ENCODE peak calls at places on chromosomes 7 and 10, in eight cellular contexts. One of them, this sample, is unnamed.

GRCh38 chr7:132430863-132431822 is 145.1 kb downstream of the PLXNA4 start:
- DNase-seq in neural crest cell: no peak
- DNase-seq in amniotic stem cell: no peak
- DNase-seq in GM20000: no peak
- DNase-seq in activated T-cell treated with anti-CD3 and anti-CD28 coated beads for 24 hours: peak
- DNase-seq in activated T-helper 9 cell treated with anti-CD3 and anti-CD28 coated beads, Interleukin-2, amount 50 U/mL, for 16 hours: no peak
- DNase-seq in AG10803: peak
- DNase-seq in stimulated activated CD4-positive, alpha-beta T cell treated with anti-CD3 and anti-CD28 coated beads, Interleukin-2, amount 100 ng/mL, for 48 hours: no peak
- DNase-seq in this sample: no peak

GRCh38 chr7:2598175-2598823 is 33.5 kb upstream of the TTYH3 start:
- DNase-seq in AG10803: no peak
- DNase-seq in activated T-helper 9 cell treated with anti-CD3 and anti-CD28 coated beads, Interleukin-2, amount 50 U/mL, for 16 hours: no peak
- DNase-seq in stimulated activated CD4-positive, alpha-beta T cell treated with anti-CD3 and anti-CD28 coated beads, Interleukin-2, amount 100 ng/mL, for 48 hours: no peak
- DNase-seq in neural crest cell: no peak
- DNase-seq in activated T-cell treated with anti-CD3 and anti-CD28 coated beads for 24 hours: no peak
- DNase-seq in GM20000: no peak
- DNase-seq in amniotic stem cell: no peak
- DNase-seq in this sample: no peak

GRCh38 chr7:2003931-2004812 is 228.6 kb downstream of the MAD1L1 start:
- DNase-seq in activated T-helper 9 cell treated with anti-CD3 and anti-CD28 coated beads, Interleukin-2, amount 50 U/mL, for 16 hours: no peak
- DNase-seq in activated T-cell treated with anti-CD3 and anti-CD28 coated beads for 24 hours: no peak
- DNase-seq in GM20000: no peak
- DNase-seq in AG10803: no peak
- DNase-seq in neural crest cell: no peak
- DNase-seq in amniotic stem cell: no peak
- DNase-seq in stimulated activated CD4-positive, alpha-beta T cell treated with anti-CD3 and anti-CD28 coated beads, Interleukin-2, amount 100 ng/mL, for 48 hours: no peak
- DNase-seq in this sample: no peak

GRCh38 chr10:114879093-114879492 is 57.5 kb downstream of the FHIP2A start:
- DNase-seq in activated T-helper 9 cell treated with anti-CD3 and anti-CD28 coated beads, Interleukin-2, amount 50 U/mL, for 16 hours: no peak
- DNase-seq in activated T-cell treated with anti-CD3 and anti-CD28 coated beads for 24 hours: no peak
- DNase-seq in stimulated activated CD4-positive, alpha-beta T cell treated with anti-CD3 and anti-CD28 coated beads, Interleukin-2, amount 100 ng/mL, for 48 hours: no peak
- DNase-seq in AG10803: peak
- DNase-seq in GM20000: no peak
- DNase-seq in neural crest cell: no peak
- DNase-seq in amniotic stem cell: no peak
- DNase-seq in this sample: no peak

GRCh38 chr7:30920021-30920583 is 8.4 kb downstream of the AQP1 start:
- DNase-seq in GM20000: no peak
- DNase-seq in activated T-cell treated with anti-CD3 and anti-CD28 coated beads for 24 hours: no peak
- DNase-seq in AG10803: peak
- DNase-seq in stimulated activated CD4-positive, alpha-beta T cell treated with anti-CD3 and anti-CD28 coated beads, Interleukin-2, amount 100 ng/mL, for 48 hours: no peak
- DNase-seq in activated T-helper 9 cell treated with anti-CD3 and anti-CD28 coated beads, Interleukin-2, amount 50 U/mL, for 16 hours: no peak
- DNase-seq in amniotic stem cell: no peak
- DNase-seq in neural crest cell: no peak
- DNase-seq in this sample: no peak

GRCh38 chr10:73910401-73910763 is 550 bp upstream of the PLAU start:
- DNase-seq in activated T-helper 9 cell treated with anti-CD3 and anti-CD28 coated beads, Interleukin-2, amount 50 U/mL, for 16 hours: no peak
- DNase-seq in neural crest cell: no peak
- DNase-seq in stimulated activated CD4-positive, alpha-beta T cell treated with anti-CD3 and anti-CD28 coated beads, Interleukin-2, amount 100 ng/mL, for 48 hours: no peak
- DNase-seq in AG10803: no peak
- DNase-seq in activated T-cell treated with anti-CD3 and anti-CD28 coated beads for 24 hours: no peak
- DNase-seq in amniotic stem cell: no peak
- DNase-seq in GM20000: peak
- DNase-seq in this sample: no peak

GRCh38 chr10:112554263-112554662 is 107.2 kb downstream of the VTI1A start:
- DNase-seq in neural crest cell: no peak
- DNase-seq in AG10803: no peak
- DNase-seq in activated T-helper 9 cell treated with anti-CD3 and anti-CD28 coated beads, Interleukin-2, amount 50 U/mL, for 16 hours: no peak
- DNase-seq in amniotic stem cell: no peak
- DNase-seq in GM20000: no peak
- DNase-seq in activated T-cell treated with anti-CD3 and anti-CD28 coated beads for 24 hours: no peak
- DNase-seq in stimulated activated CD4-positive, alpha-beta T cell treated with anti-CD3 and anti-CD28 coated beads, Interleukin-2, amount 100 ng/mL, for 48 hours: no peak
- DNase-seq in this sample: no peak

GRCh38 chr7:131544449-131545425 is 11.7 kb downstream of the PODXL start:
- DNase-seq in AG10803: peak
- DNase-seq in neural crest cell: no peak
- DNase-seq in GM20000: no peak
- DNase-seq in activated T-cell treated with anti-CD3 and anti-CD28 coated beads for 24 hours: no peak
- DNase-seq in activated T-helper 9 cell treated with anti-CD3 and anti-CD28 coated beads, Interleukin-2, amount 50 U/mL, for 16 hours: no peak
- DNase-seq in amniotic stem cell: no peak
- DNase-seq in stimulated activated CD4-positive, alpha-beta T cell treated with anti-CD3 and anti-CD28 coated beads, Interleukin-2, amount 100 ng/mL, for 48 hours: no peak
- DNase-seq in this sample: no peak

GRCh38 chr10:6912424-6912823 is 332.3 kb upstream of the PRKCQ start:
- DNase-seq in stimulated activated CD4-positive, alpha-beta T cell treated with anti-CD3 and anti-CD28 coated beads, Interleukin-2, amount 100 ng/mL, for 48 hours: peak
- DNase-seq in activated T-helper 9 cell treated with anti-CD3 and anti-CD28 coated beads, Interleukin-2, amount 50 U/mL, for 16 hours: peak
- DNase-seq in activated T-cell treated with anti-CD3 and anti-CD28 coated beads for 24 hours: no peak
- DNase-seq in amniotic stem cell: no peak
- DNase-seq in AG10803: no peak
- DNase-seq in neural crest cell: no peak
- DNase-seq in GM20000: no peak
- DNase-seq in this sample: no peak

GRCh38 chr7:78197447-78197846 is 398.9 kb downstream of the PHTF2 start:
- DNase-seq in amniotic stem cell: no peak
- DNase-seq in neural crest cell: no peak
- DNase-seq in activated T-cell treated with anti-CD3 and anti-CD28 coated beads for 24 hours: no peak
- DNase-seq in activated T-helper 9 cell treated with anti-CD3 and anti-CD28 coated beads, Interleukin-2, amount 50 U/mL, for 16 hours: no peak
- DNase-seq in stimulated activated CD4-positive, alpha-beta T cell treated with anti-CD3 and anti-CD28 coated beads, Interleukin-2, amount 100 ng/mL, for 48 hours: no peak
- DNase-seq in AG10803: peak
- DNase-seq in GM20000: no peak
- DNase-seq in this sample: no peak

GRCh38 chr7:21967500-21968099 is 21.9 kb upstream of the CDCA7L start:
- DNase-seq in AG10803: peak
- DNase-seq in amniotic stem cell: no peak
- DNase-seq in stimulated activated CD4-positive, alpha-beta T cell treated with anti-CD3 and anti-CD28 coated beads, Interleukin-2, amount 100 ng/mL, for 48 hours: no peak
- DNase-seq in neural crest cell: no peak
- DNase-seq in GM20000: no peak
- DNase-seq in activated T-cell treated with anti-CD3 and anti-CD28 coated beads for 24 hours: no peak
- DNase-seq in activated T-helper 9 cell treated with anti-CD3 and anti-CD28 coated beads, Interleukin-2, amount 50 U/mL, for 16 hours: no peak
- DNase-seq in this sample: no peak

GRCh38 chr7:127532736-127533135 is 52.7 kb downstream of the GCC1 start:
- DNase-seq in activated T-cell treated with anti-CD3 and anti-CD28 coated beads for 24 hours: no peak
- DNase-seq in activated T-helper 9 cell treated with anti-CD3 and anti-CD28 coated beads, Interleukin-2, amount 50 U/mL, for 16 hours: no peak
- DNase-seq in GM20000: no peak
- DNase-seq in stimulated activated CD4-positive, alpha-beta T cell treated with anti-CD3 and anti-CD28 coated beads, Interleukin-2, amount 100 ng/mL, for 48 hours: no peak
- DNase-seq in neural crest cell: no peak
- DNase-seq in AG10803: peak
- DNase-seq in amniotic stem cell: no peak
- DNase-seq in this sample: no peak

GRCh38 chr10:70952446-70952845 is 64.1 kb upstream of the PCBD1 start:
- DNase-seq in activated T-helper 9 cell treated with anti-CD3 and anti-CD28 coated beads, Interleukin-2, amount 50 U/mL, for 16 hours: no peak
- DNase-seq in amniotic stem cell: no peak
- DNase-seq in AG10803: no peak
- DNase-seq in activated T-cell treated with anti-CD3 and anti-CD28 coated beads for 24 hours: no peak
- DNase-seq in stimulated activated CD4-positive, alpha-beta T cell treated with anti-CD3 and anti-CD28 coated beads, Interleukin-2, amount 100 ng/mL, for 48 hours: no peak
- DNase-seq in neural crest cell: no peak
- DNase-seq in GM20000: no peak
- DNase-seq in this sample: no peak

GRCh38 chr7:56007891-56008290 is 43.4 kb downstream of the PSPH start:
- DNase-seq in GM20000: no peak
- DNase-seq in neural crest cell: no peak
- DNase-seq in amniotic stem cell: no peak
- DNase-seq in activated T-cell treated with anti-CD3 and anti-CD28 coated beads for 24 hours: no peak
- DNase-seq in activated T-helper 9 cell treated with anti-CD3 and anti-CD28 coated beads, Interleukin-2, amount 50 U/mL, for 16 hours: no peak
- DNase-seq in stimulated activated CD4-positive, alpha-beta T cell treated with anti-CD3 and anti-CD28 coated beads, Interleukin-2, amount 100 ng/mL, for 48 hours: no peak
- DNase-seq in AG10803: no peak
- DNase-seq in this sample: no peak

GRCh38 chr10:78623577-78624215 is 445.1 kb upstream of the ZMIZ1 start:
- DNase-seq in stimulated activated CD4-positive, alpha-beta T cell treated with anti-CD3 and anti-CD28 coated beads, Interleukin-2, amount 100 ng/mL, for 48 hours: no peak
- DNase-seq in GM20000: no peak
- DNase-seq in activated T-cell treated with anti-CD3 and anti-CD28 coated beads for 24 hours: no peak
- DNase-seq in neural crest cell: no peak
- DNase-seq in amniotic stem cell: peak
- DNase-seq in AG10803: peak
- DNase-seq in activated T-helper 9 cell treated with anti-CD3 and anti-CD28 coated beads, Interleukin-2, amount 50 U/mL, for 16 hours: no peak
- DNase-seq in this sample: no peak

GRCh38 chr10:129483427-129484010 is 16.5 kb downstream of the MGMT start:
- DNase-seq in amniotic stem cell: no peak
- DNase-seq in stimulated activated CD4-positive, alpha-beta T cell treated with anti-CD3 and anti-CD28 coated beads, Interleukin-2, amount 100 ng/mL, for 48 hours: no peak
- DNase-seq in GM20000: no peak
- DNase-seq in activated T-helper 9 cell treated with anti-CD3 and anti-CD28 coated beads, Interleukin-2, amount 50 U/mL, for 16 hours: no peak
- DNase-seq in neural crest cell: no peak
- DNase-seq in activated T-cell treated with anti-CD3 and anti-CD28 coated beads for 24 hours: no peak
- DNase-seq in AG10803: no peak
- DNase-seq in this sample: no peak

GRCh38 chr10:132111871-132112341 is 46.2 kb downstream of the JAKMIP3 start:
- DNase-seq in activated T-cell treated with anti-CD3 and anti-CD28 coated beads for 24 hours: no peak
- DNase-seq in neural crest cell: no peak
- DNase-seq in AG10803: no peak
- DNase-seq in stimulated activated CD4-positive, alpha-beta T cell treated with anti-CD3 and anti-CD28 coated beads, Interleukin-2, amount 100 ng/mL, for 48 hours: no peak
- DNase-seq in activated T-helper 9 cell treated with anti-CD3 and anti-CD28 coated beads, Interleukin-2, amount 50 U/mL, for 16 hours: no peak
- DNase-seq in amniotic stem cell: no peak
- DNase-seq in GM20000: no peak
- DNase-seq in this sample: no peak

GRCh38 chr10:60733189-60733815 is 45.0 kb upstream of the CDK1 start:
- DNase-seq in GM20000: peak
- DNase-seq in stimulated activated CD4-positive, alpha-beta T cell treated with anti-CD3 and anti-CD28 coated beads, Interleukin-2, amount 100 ng/mL, for 48 hours: peak
- DNase-seq in activated T-helper 9 cell treated with anti-CD3 and anti-CD28 coated beads, Interleukin-2, amount 50 U/mL, for 16 hours: peak
- DNase-seq in neural crest cell: peak
- DNase-seq in activated T-cell treated with anti-CD3 and anti-CD28 coated beads for 24 hours: no peak
- DNase-seq in AG10803: no peak
- DNase-seq in amniotic stem cell: no peak
- DNase-seq in this sample: no peak

GRCh38 chr7:129952164-129952652 is 552 bp downstream of the UBE2H start:
- DNase-seq in activated T-cell treated with anti-CD3 and anti-CD28 coated beads for 24 hours: no peak
- DNase-seq in stimulated activated CD4-positive, alpha-beta T cell treated with anti-CD3 and anti-CD28 coated beads, Interleukin-2, amount 100 ng/mL, for 48 hours: peak
- DNase-seq in GM20000: peak
- DNase-seq in neural crest cell: peak
- DNase-seq in AG10803: peak
- DNase-seq in activated T-helper 9 cell treated with anti-CD3 and anti-CD28 coated beads, Interleukin-2, amount 50 U/mL, for 16 hours: no peak
- DNase-seq in amniotic stem cell: no peak
- DNase-seq in this sample: no peak

GRCh38 chr10:114334301-114334700 is 70.0 kb downstream of the AFAP1L2 start:
- DNase-seq in neural crest cell: no peak
- DNase-seq in amniotic stem cell: no peak
- DNase-seq in stimulated activated CD4-positive, alpha-beta T cell treated with anti-CD3 and anti-CD28 coated beads, Interleukin-2, amount 100 ng/mL, for 48 hours: no peak
- DNase-seq in activated T-helper 9 cell treated with anti-CD3 and anti-CD28 coated beads, Interleukin-2, amount 50 U/mL, for 16 hours: no peak
- DNase-seq in AG10803: peak
- DNase-seq in GM20000: no peak
- DNase-seq in activated T-cell treated with anti-CD3 and anti-CD28 coated beads for 24 hours: no peak
- DNase-seq in this sample: no peak

GRCh38 chr7:91651986-91652385 is 228.5 kb downstream of the MTERF1 start:
- DNase-seq in stimulated activated CD4-positive, alpha-beta T cell treated with anti-CD3 and anti-CD28 coated beads, Interleukin-2, amount 100 ng/mL, for 48 hours: no peak
- DNase-seq in activated T-helper 9 cell treated with anti-CD3 and anti-CD28 coated beads, Interleukin-2, amount 50 U/mL, for 16 hours: no peak
- DNase-seq in activated T-cell treated with anti-CD3 and anti-CD28 coated beads for 24 hours: no peak
- DNase-seq in neural crest cell: no peak
- DNase-seq in amniotic stem cell: no peak
- DNase-seq in GM20000: no peak
- DNase-seq in AG10803: no peak
- DNase-seq in this sample: no peak

GRCh38 chr7:33243319-33243881 is 114.0 kb downstream of the BBS9 start:
- DNase-seq in AG10803: peak
- DNase-seq in activated T-helper 9 cell treated with anti-CD3 and anti-CD28 coated beads, Interleukin-2, amount 50 U/mL, for 16 hours: no peak
- DNase-seq in activated T-cell treated with anti-CD3 and anti-CD28 coated beads for 24 hours: no peak
- DNase-seq in GM20000: peak
- DNase-seq in amniotic stem cell: peak
- DNase-seq in stimulated activated CD4-positive, alpha-beta T cell treated with anti-CD3 and anti-CD28 coated beads, Interleukin-2, amount 100 ng/mL, for 48 hours: no peak
- DNase-seq in neural crest cell: no peak
- DNase-seq in this sample: no peak

GRCh38 chr10:96532523-96532922 is 18.8 kb upstream of the TLL2 start:
- DNase-seq in amniotic stem cell: no peak
- DNase-seq in GM20000: no peak
- DNase-seq in AG10803: no peak
- DNase-seq in activated T-cell treated with anti-CD3 and anti-CD28 coated beads for 24 hours: no peak
- DNase-seq in activated T-helper 9 cell treated with anti-CD3 and anti-CD28 coated beads, Interleukin-2, amount 50 U/mL, for 16 hours: no peak
- DNase-seq in neural crest cell: no peak
- DNase-seq in stimulated activated CD4-positive, alpha-beta T cell treated with anti-CD3 and anti-CD28 coated beads, Interleukin-2, amount 100 ng/mL, for 48 hours: no peak
- DNase-seq in this sample: no peak

GRCh38 chr10:112201334-112201733 is 17.8 kb upstream of the GPAM start:
- DNase-seq in amniotic stem cell: no peak
- DNase-seq in activated T-cell treated with anti-CD3 and anti-CD28 coated beads for 24 hours: no peak
- DNase-seq in stimulated activated CD4-positive, alpha-beta T cell treated with anti-CD3 and anti-CD28 coated beads, Interleukin-2, amount 100 ng/mL, for 48 hours: no peak
- DNase-seq in neural crest cell: no peak
- DNase-seq in activated T-helper 9 cell treated with anti-CD3 and anti-CD28 coated beads, Interleukin-2, amount 50 U/mL, for 16 hours: no peak
- DNase-seq in GM20000: no peak
- DNase-seq in AG10803: no peak
- DNase-seq in this sample: no peak

GRCh38 chr10:30493609-30494530 is 59.9 kb downstream of the MAP3K8 start:
- DNase-seq in neural crest cell: no peak
- DNase-seq in activated T-helper 9 cell treated with anti-CD3 and anti-CD28 coated beads, Interleukin-2, amount 50 U/mL, for 16 hours: no peak
- DNase-seq in activated T-cell treated with anti-CD3 and anti-CD28 coated beads for 24 hours: no peak
- DNase-seq in stimulated activated CD4-positive, alpha-beta T cell treated with anti-CD3 and anti-CD28 coated beads, Interleukin-2, amount 100 ng/mL, for 48 hours: no peak
- DNase-seq in AG10803: peak
- DNase-seq in amniotic stem cell: no peak
- DNase-seq in GM20000: peak
- DNase-seq in this sample: peak

GRCh38 chr7:15839415-15840100 is 153.1 kb upstream of the MEOX2 start:
- DNase-seq in activated T-helper 9 cell treated with anti-CD3 and anti-CD28 coated beads, Interleukin-2, amount 50 U/mL, for 16 hours: no peak
- DNase-seq in neural crest cell: peak
- DNase-seq in activated T-cell treated with anti-CD3 and anti-CD28 coated beads for 24 hours: no peak
- DNase-seq in GM20000: no peak
- DNase-seq in AG10803: peak
- DNase-seq in stimulated activated CD4-positive, alpha-beta T cell treated with anti-CD3 and anti-CD28 coated beads, Interleukin-2, amount 100 ng/mL, for 48 hours: no peak
- DNase-seq in amniotic stem cell: no peak
- DNase-seq in this sample: no peak

GRCh38 chr10:1056326-1057105 is at the start of gene WDR37:
- DNase-seq in GM20000: peak
- DNase-seq in amniotic stem cell: peak
- DNase-seq in activated T-helper 9 cell treated with anti-CD3 and anti-CD28 coated beads, Interleukin-2, amount 50 U/mL, for 16 hours: peak
- DNase-seq in AG10803: peak
- DNase-seq in neural crest cell: peak
- DNase-seq in activated T-cell treated with anti-CD3 and anti-CD28 coated beads for 24 hours: peak
- DNase-seq in stimulated activated CD4-positive, alpha-beta T cell treated with anti-CD3 and anti-CD28 coated beads, Interleukin-2, amount 100 ng/mL, for 48 hours: peak
- DNase-seq in this sample: peak

GRCh38 chr7:135910393-135911036 is 66.6 kb downstream of the MTPN start:
- DNase-seq in amniotic stem cell: no peak
- DNase-seq in neural crest cell: no peak
- DNase-seq in GM20000: no peak
- DNase-seq in AG10803: no peak
- DNase-seq in activated T-cell treated with anti-CD3 and anti-CD28 coated beads for 24 hours: no peak
- DNase-seq in stimulated activated CD4-positive, alpha-beta T cell treated with anti-CD3 and anti-CD28 coated beads, Interleukin-2, amount 100 ng/mL, for 48 hours: no peak
- DNase-seq in activated T-helper 9 cell treated with anti-CD3 and anti-CD28 coated beads, Interleukin-2, amount 50 U/mL, for 16 hours: no peak
- DNase-seq in this sample: no peak

GRCh38 chr10:124983321-124983720 is 41.4 kb downstream of the ZRANB1 start:
- DNase-seq in activated T-cell treated with anti-CD3 and anti-CD28 coated beads for 24 hours: no peak
- DNase-seq in neural crest cell: no peak
- DNase-seq in stimulated activated CD4-positive, alpha-beta T cell treated with anti-CD3 and anti-CD28 coated beads, Interleukin-2, amount 100 ng/mL, for 48 hours: no peak
- DNase-seq in GM20000: no peak
- DNase-seq in amniotic stem cell: no peak
- DNase-seq in AG10803: no peak
- DNase-seq in activated T-helper 9 cell treated with anti-CD3 and anti-CD28 coated beads, Interleukin-2, amount 50 U/mL, for 16 hours: no peak
- DNase-seq in this sample: no peak

GRCh38 chr7:26760499-26760898 is 103.9 kb downstream of the SKAP2 start:
- DNase-seq in stimulated activated CD4-positive, alpha-beta T cell treated with anti-CD3 and anti-CD28 coated beads, Interleukin-2, amount 100 ng/mL, for 48 hours: no peak
- DNase-seq in neural crest cell: no peak
- DNase-seq in GM20000: no peak
- DNase-seq in amniotic stem cell: no peak
- DNase-seq in activated T-cell treated with anti-CD3 and anti-CD28 coated beads for 24 hours: no peak
- DNase-seq in AG10803: no peak
- DNase-seq in activated T-helper 9 cell treated with anti-CD3 and anti-CD28 coated beads, Interleukin-2, amount 50 U/mL, for 16 hours: no peak
- DNase-seq in this sample: no peak

GRCh38 chr7:44101966-44102845 is 1.9 kb upstream of the AEBP1 start:
- DNase-seq in GM20000: no peak
- DNase-seq in amniotic stem cell: peak
- DNase-seq in stimulated activated CD4-positive, alpha-beta T cell treated with anti-CD3 and anti-CD28 coated beads, Interleukin-2, amount 100 ng/mL, for 48 hours: no peak
- DNase-seq in neural crest cell: no peak
- DNase-seq in activated T-helper 9 cell treated with anti-CD3 and anti-CD28 coated beads, Interleukin-2, amount 50 U/mL, for 16 hours: no peak
- DNase-seq in activated T-cell treated with anti-CD3 and anti-CD28 coated beads for 24 hours: no peak
- DNase-seq in AG10803: peak
- DNase-seq in this sample: peak

GRCh38 chr7:115113776-115114175 is 191.9 kb downstream of the MDFIC start:
- DNase-seq in AG10803: no peak
- DNase-seq in GM20000: no peak
- DNase-seq in stimulated activated CD4-positive, alpha-beta T cell treated with anti-CD3 and anti-CD28 coated beads, Interleukin-2, amount 100 ng/mL, for 48 hours: no peak
- DNase-seq in amniotic stem cell: no peak
- DNase-seq in activated T-helper 9 cell treated with anti-CD3 and anti-CD28 coated beads, Interleukin-2, amount 50 U/mL, for 16 hours: no peak
- DNase-seq in neural crest cell: no peak
- DNase-seq in activated T-cell treated with anti-CD3 and anti-CD28 coated beads for 24 hours: no peak
- DNase-seq in this sample: no peak

GRCh38 chr10:16816142-16816541 is 1.1 kb downstream of the RSU1 start:
- DNase-seq in stimulated activated CD4-positive, alpha-beta T cell treated with anti-CD3 and anti-CD28 coated beads, Interleukin-2, amount 100 ng/mL, for 48 hours: no peak
- DNase-seq in GM20000: no peak
- DNase-seq in amniotic stem cell: no peak
- DNase-seq in activated T-cell treated with anti-CD3 and anti-CD28 coated beads for 24 hours: no peak
- DNase-seq in neural crest cell: no peak
- DNase-seq in activated T-helper 9 cell treated with anti-CD3 and anti-CD28 coated beads, Interleukin-2, amount 50 U/mL, for 16 hours: no peak
- DNase-seq in AG10803: no peak
- DNase-seq in this sample: no peak

GRCh38 chr7:38932509-38933168 is 23.6 kb upstream of the VPS41 start:
- DNase-seq in activated T-cell treated with anti-CD3 and anti-CD28 coated beads for 24 hours: peak
- DNase-seq in stimulated activated CD4-positive, alpha-beta T cell treated with anti-CD3 and anti-CD28 coated beads, Interleukin-2, amount 100 ng/mL, for 48 hours: peak
- DNase-seq in AG10803: peak
- DNase-seq in neural crest cell: peak
- DNase-seq in activated T-helper 9 cell treated with anti-CD3 and anti-CD28 coated beads, Interleukin-2, amount 50 U/mL, for 16 hours: peak
- DNase-seq in GM20000: peak
- DNase-seq in amniotic stem cell: peak
- DNase-seq in this sample: no peak

This sample was measured in thoracic aorta.